ENCODE peak calls at places on chromosomes 1 and 21, in six cellular contexts. J is gastrocnemius medialis, K is A549, A is Peyer's patch, L is sigmoid colon, P is heart left ventricle. R is an unnamed sample.

GRCh38 chr1:36884029-36884701 is 150.2 kb downstream of the GRIK3 start:
- DNase-seq in L (no peak), J (no peak), P (no peak), K (no peak), A (no peak), R (peak)

GRCh38 chr1:61951731-61952585 is 209.7 kb downstream of the PATJ start:
- DNase-seq in K (no peak), J (no peak), P (peak), A (no peak), L (no peak), R (no peak)

GRCh38 chr1:108057536-108057935 is 92.6 kb upstream of the VAV3 start:
- DNase-seq in J (peak), A (peak), K (no peak), L (peak), P (peak), R (peak)

GRCh38 chr1:238485906-238486219 is 595.1 kb upstream of the ZP4 start:
- DNase-seq in K (no peak), P (no peak), L (no peak), A (no peak), J (no peak), R (no peak)

GRCh38 chr1:38064232-38064903 is 17.8 kb upstream of the POU3F1 start:
- DNase-seq in L (no peak), A (no peak), K (no peak), P (no peak), J (no peak), R (no peak)

GRCh38 chr1:12179111-12179519 is 12.3 kb downstream of the TNFRSF1B start:
- DNase-seq in A (peak), J (no peak), P (no peak), K (no peak), L (no peak), R (no peak)

GRCh38 chr1:201881617-201882016 is 7.1 kb upstream of the SHISA4 start:
- DNase-seq in L (no peak), K (no peak), A (no peak), J (no peak), P (no peak), R (no peak)

GRCh38 chr1:245215071-245215470 is 60.3 kb downstream of the KIF26B start:
- DNase-seq in K (no peak), A (no peak), J (no peak), L (no peak), P (no peak), R (no peak)

GRCh38 chr1:59487335-59488031 is 190.6 kb downstream of the FGGY start:
- DNase-seq in K (no peak), P (no peak), A (no peak), J (no peak), L (no peak), R (no peak)

GRCh38 chr21:41786521-41786987 is 19.7 kb upstream of the RIPK4 start:
- DNase-seq in L (no peak), K (peak), A (no peak), P (no peak), J (no peak), R (peak)

GRCh38 chr1:245025525-245025924 is 129.3 kb upstream of the KIF26B start:
- DNase-seq in L (no peak), K (no peak), A (no peak), P (no peak), J (no peak), R (no peak)

GRCh38 chr1:177779325-177779965 is 190.4 kb downstream of the SEC16B start:
- DNase-seq in L (no peak), A (no peak), J (peak), K (no peak), P (no peak), R (no peak)

GRCh38 chr1:95752515-95753381 is 518.7 kb downstream of the RWDD3 start:
- DNase-seq in L (no peak), J (no peak), A (no peak), K (no peak), P (no peak), R (no peak)

GRCh38 chr1:181061891-181062777 is 26.4 kb upstream of the IER5 start:
- DNase-seq in P (peak), K (no peak), J (peak), A (peak), L (no peak), R (peak)

GRCh38 chr1:89822109-89822962 is 1.5 kb downstream of the LRRC8D start:
- DNase-seq in A (no peak), K (peak), L (no peak), J (no peak), P (peak), R (no peak)

GRCh38 chr1:56063461-56063860 is 515.9 kb downstream of the PLPP3 start:
- DNase-seq in A (no peak), K (no peak), P (peak), L (no peak), J (peak), R (peak)

GRCh38 chr1:222539951-222540597 is 7.8 kb downstream of the HHIPL2 start:
- DNase-seq in K (no peak), P (no peak), L (no peak), A (no peak), J (no peak), R (no peak)

GRCh38 chr1:4655674-4656532 is 1.5 kb downstream of the AJAP1 start:
- DNase-seq in L (peak), J (no peak), A (no peak), K (peak), P (peak), R (peak)

GRCh38 chr1:158400901-158401300 is 1.6 kb upstream of the OR10T2 start:
- DNase-seq in K (no peak), J (no peak), P (no peak), A (no peak), L (no peak), R (no peak)

GRCh38 chr1:23019851-23020625 is 770 bp downstream of the KDM1A start:
- DNase-seq in K (peak), J (no peak), L (peak), P (peak), A (peak), R (peak)

GRCh38 chr21:45982758-45983731 is 1.5 kb downstream of the COL6A1 start:
- DNase-seq in L (peak), P (peak), A (no peak), J (peak), K (no peak), R (no peak)

GRCh38 chr1:63322248-63322943 is at the start of gene FOXD3:
- DNase-seq in J (peak), A (peak), K (peak), P (peak), L (peak), R (peak)

GRCh38 chr1:51671527-51672325 is 54.8 kb downstream of the OSBPL9 start:
- DNase-seq in K (peak), P (no peak), L (no peak), A (no peak), J (no peak), R (no peak)

GRCh38 chr1:94883688-94884087 is 43.2 kb downstream of the CNN3 start:
- DNase-seq in P (no peak), L (no peak), K (no peak), J (no peak), A (no peak), R (no peak)

GRCh38 chr21:35525443-35525842 is 476.3 kb upstream of the RUNX1 start:
- DNase-seq in J (no peak), P (no peak), L (no peak), K (no peak), A (peak), R (no peak)

GRCh38 chr1:12338793-12339192 is 109.0 kb downstream of the VPS13D start:
- DNase-seq in K (no peak), J (no peak), P (no peak), L (no peak), A (no peak), R (no peak)

GRCh38 chr1:88946845-88947244 is 45.6 kb downstream of the KYAT3 start:
- DNase-seq in P (no peak), A (no peak), K (no peak), L (no peak), J (no peak), R (no peak)

GRCh38 chr1:81682490-81682889 is 118.2 kb upstream of the ADGRL2 start:
- DNase-seq in P (no peak), L (no peak), J (no peak), K (no peak), A (no peak), R (no peak)

GRCh38 chr1:104195395-104195794 is 445.7 kb downstream of the AMY1C start:
- DNase-seq in A (no peak), K (no peak), J (no peak), L (no peak), P (no peak), R (no peak)

GRCh38 chr1:211424018-211424417 is 67.9 kb downstream of the RD3 start:
- DNase-seq in L (no peak), K (no peak), P (no peak), A (no peak), J (no peak), R (no peak)

GRCh38 chr1:235739124-235739523 is 89.5 kb upstream of the GNG4 start:
- DNase-seq in P (no peak), K (peak), J (no peak), A (no peak), L (no peak), R (no peak)

GRCh38 chr1:49199564-49199963 is 422.9 kb upstream of the BEND5 start:
- DNase-seq in K (no peak), A (no peak), L (no peak), P (no peak), J (no peak), R (no peak)

GRCh38 chr1:22184892-22185612 is 42.2 kb upstream of the WNT4 start:
- DNase-seq in J (no peak), P (no peak), K (peak), L (no peak), A (no peak), R (no peak)

GRCh38 chr1:42479621-42480020 is 16.5 kb downstream of the CCDC30 start:
- DNase-seq in A (no peak), K (peak), L (no peak), P (peak), J (no peak), R (no peak)

GRCh38 chr1:234600418-234601216 is 9.4 kb downstream of the IRF2BP2 start:
- DNase-seq in L (no peak), P (peak), K (peak), J (no peak), A (peak), R (no peak)

GRCh38 chr1:220680085-220680687 is 10.0 kb upstream of the C1orf115 start:
- DNase-seq in A (no peak), J (no peak), L (no peak), P (no peak), K (peak), R (no peak)

GRCh38 chr1:153626929-153627796 is at the start of gene S100A13:
- DNase-seq in J (peak), K (peak), A (peak), P (peak), L (peak), R (peak)

GRCh38 chr21:29164330-29164942 is 34.0 kb downstream of the MAP3K7CL start:
- DNase-seq in J (no peak), L (no peak), A (no peak), K (peak), P (no peak), R (no peak)

GRCh38 chr1:230278871-230279582 is 147.1 kb downstream of the PGBD5 start:
- DNase-seq in L (peak), P (no peak), J (no peak), A (peak), K (no peak), R (no peak)

GRCh38 chr1:6222644-6223043 is 13.1 kb downstream of the ICMT start:
- DNase-seq in J (no peak), A (no peak), K (no peak), L (no peak), P (peak), R (no peak)

GRCh38 chr21:38804617-38805281 is 980 bp upstream of the ETS2 start:
- DNase-seq in L (peak), K (peak), P (peak), A (peak), J (peak), R (peak)
- TF ChIP-seq CTCF in L (peak), K (peak), P (peak), A (peak), J (peak), R (no peak)

DNA sequence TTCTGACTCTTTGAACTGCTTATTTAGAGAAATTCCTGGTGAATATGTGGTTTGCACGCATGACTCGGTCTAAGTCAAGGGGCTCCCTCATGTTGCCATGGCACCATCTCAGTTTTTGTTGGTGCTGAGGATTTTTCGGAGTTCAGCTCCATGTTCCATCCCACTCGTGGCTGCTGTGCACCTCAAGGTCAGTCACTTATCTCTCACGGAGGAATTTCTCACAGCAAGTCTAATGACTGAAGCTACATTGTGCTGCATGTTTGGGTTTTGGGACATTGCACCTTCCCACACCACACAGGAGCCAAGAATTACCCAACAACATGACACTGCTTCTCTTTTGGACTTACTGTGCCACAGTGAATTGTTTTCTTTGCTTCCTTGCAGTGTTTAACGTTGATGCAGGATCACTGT is 269.9 kb downstream of the NCAM2 start:
- DNase-seq in K (no peak), P (no peak), L (no peak), A (no peak), J (no peak), R (no peak)
- H3K4me3 ChIP-seq in K (no peak), P (no peak), L (no peak), A (no peak), J (no peak), R (no peak)

DNA sequence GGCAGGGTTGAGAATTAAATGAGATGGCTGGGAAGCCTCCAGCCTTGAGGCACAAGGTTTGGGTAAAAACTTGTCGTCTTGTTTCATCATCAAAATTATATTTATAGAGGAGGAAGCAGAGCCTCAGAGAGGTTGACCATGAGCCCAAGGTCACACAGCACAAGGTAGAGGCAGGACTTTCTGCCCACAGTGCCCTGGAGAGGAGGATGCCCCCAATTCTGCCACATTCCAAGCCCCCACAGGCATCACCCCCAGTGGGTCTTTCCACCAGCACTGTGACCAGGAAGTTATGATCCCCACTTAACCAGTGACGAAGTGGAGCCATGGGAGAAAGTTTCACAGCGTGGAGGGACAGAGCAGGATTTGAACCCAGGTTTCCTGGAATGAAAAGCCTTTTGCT is 400.0 kb downstream of the MATN1 start:
- DNase-seq in A (no peak), J (no peak), L (no peak), K (no peak), P (no peak), R (peak)
- TF ChIP-seq POLR2A in A (no peak), J (no peak), L (no peak), K (no peak), P (no peak), R (no peak)

GRCh38 chr1:226110249-226111108 is 48.0 kb downstream of the H3-3A start:
- DNase-seq in L (peak), K (peak), J (peak), A (peak), P (peak), R (peak)

GRCh38 chr1:226107471-226108460 is 45.2 kb downstream of the H3-3A start:
- DNase-seq in L (no peak), P (no peak), K (no peak), A (no peak), J (no peak), R (no peak)

GRCh38 chr1:226111109-226111864 is 48.8 kb downstream of the H3-3A start:
- DNase-seq in K (no peak), L (no peak), P (no peak), J (no peak), A (no peak), R (no peak)

GRCh38 chr1:226108935-226109828 is 46.7 kb downstream of the H3-3A start:
- DNase-seq in A (peak), K (no peak), J (no peak), L (peak), P (peak), R (peak)

GRCh38 chr1:226109829-226110248 is 47.3 kb downstream of the H3-3A start:
- DNase-seq in A (peak), L (peak), K (peak), P (peak), J (peak), R (peak)
- TF ChIP-seq CTCF in A (peak), L (no peak), K (no peak), P (peak), J (no peak), R (no peak)

DNA sequence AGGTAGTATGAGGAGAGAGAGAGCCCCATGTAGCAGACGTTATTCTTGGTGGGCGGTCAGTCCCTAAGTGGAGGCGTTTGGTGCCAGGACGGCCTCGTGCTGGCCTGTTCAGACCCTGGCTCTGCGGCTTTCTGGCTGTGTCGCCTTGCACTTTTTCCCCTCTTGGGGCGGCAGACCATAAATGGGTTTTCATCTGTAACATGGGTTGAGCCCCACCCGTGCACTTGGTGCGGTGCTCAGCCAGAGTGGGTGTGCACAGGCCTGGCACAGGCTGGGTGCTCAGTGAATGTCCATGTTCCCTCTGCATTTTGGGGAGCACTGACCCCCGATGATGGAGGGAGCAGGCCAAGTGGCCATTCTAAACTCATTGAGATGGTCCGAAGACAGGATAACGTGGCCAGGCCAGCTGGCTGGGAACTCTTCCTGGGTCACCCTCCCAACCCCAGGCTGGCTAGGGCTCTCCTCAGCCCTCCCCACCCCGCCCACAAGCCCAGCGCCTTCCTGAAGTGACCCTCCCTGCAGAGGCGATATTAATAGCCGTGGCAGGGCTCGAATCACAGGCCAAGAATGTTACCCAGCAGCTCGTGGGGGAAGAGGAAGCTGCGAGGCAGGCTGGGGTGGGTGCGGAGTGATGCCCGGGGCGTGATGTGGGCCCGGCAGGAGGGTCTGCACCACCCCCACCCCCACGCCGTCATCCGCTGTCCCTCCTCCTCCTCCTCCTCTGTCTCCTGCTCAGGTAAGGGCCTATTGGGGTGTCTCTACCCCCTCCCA is 78.5 kb downstream of the ARHGEF10L start:
- DNase-seq in L (peak), A (no peak), J (peak), K (no peak), P (peak), R (peak)
- H3K4me3 ChIP-seq in L (peak), A (no peak), J (peak), K (no peak), P (peak), R (no peak)

GRCh38 chr21:33229776-33230517 is at the start of gene IFNAR2:
- DNase-seq in P (peak), K (peak), J (peak), L (peak), A (peak), R (peak)
- TF ChIP-seq POLR2A in P (peak), K (peak), J (peak), L (no peak), A (peak), R (no peak)

GRCh38 chr1:85911742-85912141 is 203.5 kb upstream of the ZNHIT6 start:
- DNase-seq in K (peak), A (no peak), P (no peak), L (no peak), J (no peak), R (no peak)
- TF ChIP-seq CTCF in K (peak), A (no peak), P (no peak), L (no peak), J (no peak), R (no peak)

DNA sequence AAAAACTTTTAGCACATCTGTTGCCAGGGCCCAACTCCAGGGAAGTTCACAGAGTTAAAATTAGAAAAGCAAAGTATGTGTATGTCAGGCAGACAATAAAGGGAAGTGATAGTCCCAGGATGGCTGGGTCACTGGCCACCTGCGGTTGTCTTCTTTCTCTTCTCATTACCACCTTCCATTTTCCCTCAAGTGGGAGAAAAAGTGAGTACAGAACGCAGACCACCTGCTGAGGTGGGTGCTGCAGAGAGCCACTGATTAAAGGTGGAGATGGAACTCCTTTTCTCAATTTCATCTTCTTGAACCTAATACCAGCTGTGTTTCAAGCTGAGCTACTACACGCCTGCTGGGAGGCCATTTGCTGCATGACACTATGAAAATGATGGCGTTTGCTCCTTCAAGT is 88.8 kb upstream of the PDE4B start:
- DNase-seq in A (no peak), P (no peak), L (no peak), K (no peak), J (no peak), R (no peak)
- H3K4me3 ChIP-seq in A (no peak), P (no peak), L (no peak), K (no peak), J (no peak), R (no peak)

DNA sequence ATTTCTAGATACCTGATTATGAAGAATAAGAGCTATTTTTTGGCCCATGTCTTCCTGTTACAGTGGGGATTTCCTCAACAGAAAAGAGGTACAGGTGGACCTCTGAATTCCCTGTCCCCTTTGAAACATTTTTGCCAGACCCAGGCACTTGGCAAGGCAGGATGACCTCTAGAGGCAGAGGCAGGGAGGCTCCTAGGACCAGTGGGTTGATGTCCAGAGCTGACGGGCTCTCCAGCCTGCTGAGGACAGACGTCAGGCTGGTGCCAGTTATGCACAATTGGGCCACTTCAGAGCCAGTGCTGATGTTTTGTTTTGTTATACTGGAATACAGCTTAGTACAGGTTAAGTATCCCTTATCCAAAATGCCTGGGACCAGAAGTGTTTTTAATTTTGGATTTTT is 18.5 kb upstream of the A3GALT2 start:
- DNase-seq in P (no peak), A (no peak), J (peak), K (no peak), L (peak), R (no peak)
- TF ChIP-seq POLR2A in P (no peak), A (no peak), J (no peak), K (no peak), L (no peak), R (no peak)

R was measured in lower leg skin.